ENCODE peak calls at places on chromosome 7, in ten cellular contexts. N is coronary artery, S is brain microvascular endothelial cell, C is heart left ventricle, J is progenitor cell of endocrine pancreas, T is mammary epithelial cell, M is fibroblast of villous mesenchyme, H is PC-3, R is fibroblast of lung, F is GM20000. Y is an unnamed sample.
A peak's percentile ranks its signal among the peaks of the same experiment; 100 is the strongest.

GRCh38 chr7:30505174-30505697 is 607 bp upstream of the GGCT start:
- DNase-seq in N (no peak), S (no peak), C (no peak), J (no peak), T (no peak), M (no peak), H (no peak), R (no peak), F (no peak), Y (peak; percentile 46)

GRCh38 chr7:74379938-74380337 is 73.8 kb upstream of the GTF2IRD1 start:
- DNase-seq in N (no peak), S (no peak), C (peak; percentile 35), J (no peak), T (no peak), M (no peak), H (no peak), R (no peak), F (no peak), Y (peak; percentile 53)

GRCh38 chr7:78220754-78221153 is 422.2 kb downstream of the PHTF2 start:
- DNase-seq in N (no peak), S (no peak), C (no peak), J (no peak), T (no peak), M (no peak), H (no peak), R (no peak), F (no peak), Y (no peak)

GRCh38 chr7:41996381-41997035 is 240.5 kb downstream of the GLI3 start:
- DNase-seq in N (no peak), S (peak; percentile 54), C (no peak), J (no peak), T (peak; percentile 83), M (peak; percentile 70), H (peak; percentile 95), R (peak; percentile 65), F (no peak), Y (no peak)

GRCh38 chr7:44280636-44280992 is 44.8 kb downstream of the CAMK2B start:
- DNase-seq in N (peak; percentile 46), S (no peak), C (peak; percentile 3), J (no peak), T (no peak), M (no peak), H (no peak), R (no peak), F (no peak), Y (peak; percentile 84)

GRCh38 chr7:20165146-20165510 is 52.1 kb downstream of the MACC1 start:
- DNase-seq in N (no peak), S (no peak), C (no peak), J (no peak), T (no peak), M (no peak), H (no peak), R (no peak), F (no peak), Y (no peak)

GRCh38 chr7:84040365-84040764 is 154.2 kb downstream of the SEMA3A start:
- DNase-seq in N (no peak), S (no peak), C (no peak), J (no peak), T (no peak), M (no peak), H (no peak), R (no peak), F (no peak), Y (no peak)

GRCh38 chr7:103613655-103614642 is 167.9 kb upstream of the SLC26A5 start:
- DNase-seq in N (no peak), S (peak; percentile 10), C (no peak), J (no peak), T (no peak), M (peak; percentile 15), H (peak; percentile 37), R (peak; percentile 25), F (no peak), Y (no peak)

GRCh38 chr7:47737606-47738005 is 155.7 kb upstream of the TNS3 start:
- DNase-seq in N (no peak), S (no peak), C (no peak), J (no peak), T (no peak), M (no peak), H (no peak), R (no peak), F (no peak), Y (no peak)

GRCh38 chr7:108537229-108537628 is 11.3 kb upstream of the PNPLA8 start:
- DNase-seq in N (no peak), S (no peak), C (no peak), J (no peak), T (no peak), M (no peak), H (no peak), R (no peak), F (no peak), Y (no peak)

GRCh38 chr7:85851571-85852193 is 664.8 kb upstream of the SEMA3D start:
- DNase-seq in N (no peak), S (no peak), C (no peak), J (no peak), T (peak; percentile 13), M (peak; percentile 52), H (peak; percentile 51), R (peak; percentile 84), F (no peak), Y (peak; percentile 64)

GRCh38 chr7:16660702-16661464 is 14.9 kb downstream of the BZW2 start:
- DNase-seq in N (no peak), S (no peak), C (no peak), J (no peak), T (peak; percentile 64), M (peak; percentile 86), H (peak; percentile 70), R (peak; percentile 61), F (no peak), Y (no peak)

GRCh38 chr7:46385662-46386309 is 464.7 kb upstream of the IGFBP3 start:
- DNase-seq in N (no peak), S (peak; percentile 91), C (no peak), J (no peak), T (peak; percentile 82), M (peak; percentile 92), H (peak; percentile 94), R (peak; percentile 95), F (no peak), Y (peak; percentile 58)

GRCh38 chr7:132878228-132878919 is 203.5 kb downstream of the CHCHD3 start:
- DNase-seq in N (no peak), S (no peak), C (no peak), J (no peak), T (peak; percentile 58), M (no peak), H (peak; percentile 5), R (no peak), F (no peak), Y (no peak)

DNA sequence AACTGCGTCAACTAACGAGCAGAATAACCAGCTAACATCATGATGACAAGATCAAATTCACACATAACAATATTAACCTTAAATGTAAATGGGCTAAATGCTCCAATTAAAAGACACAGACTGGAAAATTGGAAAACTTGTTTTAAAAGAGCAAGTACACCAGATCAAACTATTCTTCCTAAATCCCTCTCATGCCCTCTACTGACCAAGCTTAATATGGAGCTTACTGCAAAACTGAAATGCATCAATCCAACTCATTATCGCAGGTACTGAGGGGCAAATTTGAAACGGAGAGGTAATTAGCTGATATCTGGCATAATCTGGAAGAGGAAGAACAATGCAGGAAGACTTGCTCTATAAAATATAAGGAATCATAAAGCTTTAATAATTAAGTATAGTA is 1223.8 kb downstream of the NXPH1 start:
- DNase-seq in N (no peak), S (no peak), C (no peak), J (no peak), T (no peak), M (no peak), H (peak; percentile 24), R (peak; percentile 6), F (no peak), Y (no peak)
- TF ChIP-seq CTCF in N (no peak), S (peak; percentile 34), C (no peak), J (peak; percentile 32), T (no peak), M (no peak), H (peak; percentile 40), R (no peak), F (no peak), Y (no peak)

DNA sequence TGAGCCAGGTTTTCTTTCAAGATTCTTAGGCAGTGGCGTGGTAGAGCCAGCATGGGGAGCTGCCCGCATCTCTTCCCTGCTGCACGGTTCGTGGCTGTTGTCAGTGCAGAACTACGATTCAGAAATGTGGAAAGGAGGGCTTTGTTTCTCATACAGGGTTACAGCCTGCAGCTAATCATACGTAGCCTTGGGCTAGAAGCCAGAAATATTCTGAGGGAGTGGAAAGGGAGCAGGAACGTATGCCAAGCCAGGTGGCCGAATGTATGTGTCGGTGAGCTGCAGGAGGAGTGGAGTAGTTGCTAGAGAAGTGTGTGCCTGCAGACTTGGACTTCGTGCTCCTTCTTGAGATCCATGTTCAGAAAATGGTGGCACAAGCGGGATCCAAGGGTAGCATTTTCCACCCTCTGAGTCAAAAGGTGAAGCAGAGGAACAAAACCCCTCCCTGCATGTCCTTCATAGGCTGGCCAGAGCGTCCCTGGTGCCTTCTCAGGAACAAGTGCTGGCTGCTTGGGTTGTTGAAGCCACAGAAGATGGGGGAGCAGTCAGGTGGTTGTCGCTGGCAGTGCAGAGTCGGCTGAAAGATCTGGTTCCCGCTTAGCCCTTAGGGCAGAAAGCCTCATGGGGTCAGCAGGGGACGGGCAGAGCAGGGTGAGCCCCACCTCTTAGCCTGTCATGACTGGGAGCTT is 40.9 kb downstream of the LANCL2 start:
- DNase-seq in N (no peak), S (no peak), C (no peak), J (no peak), T (no peak), M (no peak), H (no peak), R (no peak), F (no peak), Y (no peak)
- TF ChIP-seq CTCF in N (no peak), S (no peak), C (no peak), J (no peak), T (no peak), M (no peak), H (no peak), R (no peak), F (no peak), Y (no peak)

GRCh38 chr7:87452279-87452678 is 23.2 kb downstream of the ABCB4 start:
- DNase-seq in N (no peak), S (no peak), C (no peak), J (no peak), T (no peak), M (no peak), H (no peak), R (no peak), F (no peak), Y (no peak)
- TF ChIP-seq CTCF in N (no peak), S (no peak), C (no peak), J (no peak), T (no peak), M (no peak), H (peak; percentile 45), R (no peak), F (no peak), Y (no peak)

DNA sequence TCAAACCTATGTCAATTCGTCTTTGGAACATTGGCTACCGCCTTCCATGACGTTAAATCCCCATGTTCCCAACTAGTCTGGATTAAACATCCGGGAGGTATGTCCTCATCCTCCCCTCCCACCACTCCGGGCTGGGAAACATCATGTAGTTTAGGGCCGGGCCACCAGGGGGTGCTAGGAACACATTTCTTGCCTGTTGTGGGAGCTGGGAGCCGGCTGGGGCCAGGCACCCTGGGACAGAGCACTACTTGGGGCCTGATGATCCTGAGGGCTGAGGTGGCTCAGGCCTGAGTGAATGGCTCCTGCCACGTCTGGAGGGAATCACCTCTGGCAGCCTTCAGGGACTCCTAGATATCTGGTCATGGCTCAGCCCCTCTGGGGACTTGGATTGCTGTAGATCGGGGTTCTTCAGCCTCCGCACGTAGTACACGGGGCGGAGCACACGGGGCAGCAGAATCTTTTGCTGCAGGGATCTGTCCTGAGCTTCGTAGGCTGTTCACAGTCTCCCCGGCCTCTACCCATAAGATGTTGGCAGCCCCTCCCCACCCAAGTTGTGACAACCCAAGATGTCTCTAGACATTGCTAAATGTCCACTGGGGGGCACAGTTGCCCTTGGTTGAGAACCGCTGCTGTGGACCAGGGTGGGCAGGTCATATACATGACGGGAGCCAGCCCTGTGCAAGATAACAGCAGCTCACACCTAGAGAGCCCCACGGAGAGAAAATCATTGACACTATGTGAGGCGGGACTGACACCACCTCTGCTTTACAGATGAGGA is 141.2 kb upstream of the ZNF716 start:
- DNase-seq in N (no peak), S (no peak), C (no peak), J (no peak), T (no peak), M (no peak), H (no peak), R (no peak), F (no peak), Y (no peak)
- TF ChIP-seq CTCF in N (no peak), S (peak; percentile 29), C (peak; percentile 38), J (no peak), T (no peak), M (no peak), H (peak; percentile 26), R (no peak), F (no peak), Y (no peak)

Y was measured in osteoblast.